ENCODE peak calls at places on chromosomes 13 and 19, in eight cellular contexts. X is activated gamma-delta T cell treated with Interleukin-2 at 50 U/mL for 16 hours, W is GM19239, D is WTC11, L is NCI-H2029, V is NCI-H748 treated with DMSO at 0.1 percent for 48 hours, B is HEK293T, Z is kidney tubule cell. O is an unnamed sample.

GRCh38 chr19:41206926-41207750 is 11.9 kb upstream of the AXL start:
- DNase-seq in X (no peak), W (no peak), D (no peak), L (no peak), V (no peak), B (no peak), Z (no peak), O (no peak)

GRCh38 chr13:38350114-38350617 is 515 bp downstream of the UFM1 start:
- DNase-seq in X (peak), W (no peak), D (peak), L (peak), V (peak), B (peak), Z (peak), O (peak)

GRCh38 chr19:16248380-16249023 is 50.8 kb downstream of the AP1M1 start:
- DNase-seq in X (no peak), W (no peak), D (no peak), L (no peak), V (no peak), B (no peak), Z (no peak), O (no peak)

GRCh38 chr13:33676045-33676699 is 141.8 kb upstream of the RFC3 start:
- DNase-seq in X (no peak), W (no peak), D (no peak), L (no peak), V (peak), B (no peak), Z (peak), O (no peak)

GRCh38 chr13:45662122-45662521 is 40.0 kb upstream of the CBY2 start:
- DNase-seq in X (no peak), W (no peak), D (no peak), L (no peak), V (no peak), B (no peak), Z (no peak), O (no peak)

GRCh38 chr19:49533551-49534488 is 6.0 kb downstream of the RCN3 start:
- DNase-seq in X (peak), W (peak), D (peak), L (peak), V (peak), B (peak), Z (peak), O (peak)

GRCh38 chr13:98741741-98742435 is 10.6 kb downstream of the SLC15A1 start:
- DNase-seq in X (no peak), W (no peak), D (no peak), L (no peak), V (no peak), B (no peak), Z (no peak), O (no peak)

GRCh38 chr13:67076378-67076777 is 153.8 kb downstream of the PCDH9 start:
- DNase-seq in X (no peak), W (no peak), D (no peak), L (no peak), V (no peak), B (no peak), Z (peak), O (no peak)

GRCh38 chr19:41575998-41576397 is at the start of gene CEACAM21:
- DNase-seq in X (peak), W (peak), D (no peak), L (no peak), V (no peak), B (no peak), Z (no peak), O (no peak)

GRCh38 chr19:15836345-15836594 is 20.8 kb upstream of the OR10H1 start:
- DNase-seq in X (no peak), W (no peak), D (no peak), L (no peak), V (no peak), B (no peak), Z (no peak), O (no peak)

GRCh38 chr19:9891609-9892373 is 44.5 kb downstream of the OLFM2 start:
- DNase-seq in X (no peak), W (no peak), D (no peak), L (no peak), V (no peak), B (no peak), Z (no peak), O (no peak)

GRCh38 chr19:45899253-45899652 is 3.2 kb downstream of the MYPOP start:
- DNase-seq in X (no peak), W (no peak), D (no peak), L (no peak), V (no peak), B (no peak), Z (no peak), O (no peak)

GRCh38 chr13:99289674-99290337 is 17.4 kb downstream of the GPR183 start:
- DNase-seq in X (peak), W (no peak), D (no peak), L (no peak), V (no peak), B (no peak), Z (no peak), O (no peak)

GRCh38 chr13:46964789-46965527 is 68.1 kb upstream of the HTR2A start:
- DNase-seq in X (no peak), W (no peak), D (no peak), L (no peak), V (no peak), B (no peak), Z (peak), O (no peak)

GRCh38 chr19:39167461-39168257 is 29.1 kb upstream of the NCCRP1 start:
- DNase-seq in X (no peak), W (no peak), D (peak), L (peak), V (no peak), B (no peak), Z (no peak), O (no peak)

GRCh38 chr19:1851581-1852293 is 3.5 kb upstream of the REXO1 start:
- DNase-seq in X (peak), W (no peak), D (no peak), L (no peak), V (no peak), B (no peak), Z (no peak), O (no peak)

GRCh38 chr13:22594041-22594440 is 586.7 kb upstream of the SGCG start:
- DNase-seq in X (no peak), W (no peak), D (no peak), L (no peak), V (no peak), B (no peak), Z (no peak), O (no peak)

GRCh38 chr19:50741179-50741933 is 18.2 kb downstream of the CLEC11A start:
- DNase-seq in X (no peak), W (no peak), D (no peak), L (no peak), V (no peak), B (no peak), Z (no peak), O (no peak)

GRCh38 chr13:77136902-77137420 is 110.0 kb upstream of the FBXL3 start:
- DNase-seq in X (no peak), W (no peak), D (no peak), L (no peak), V (no peak), B (no peak), Z (peak), O (no peak)

GRCh38 chr19:18833849-18834643 is 2.3 kb downstream of the UPF1 start:
- DNase-seq in X (no peak), W (no peak), D (no peak), L (peak), V (peak), B (no peak), Z (peak), O (no peak)

GRCh38 chr13:20988033-20988908 is 73.1 kb downstream of the LATS2 start:
- DNase-seq in X (no peak), W (no peak), D (no peak), L (no peak), V (no peak), B (no peak), Z (no peak), O (no peak)

GRCh38 chr19:55283548-55284393 is at the start of gene BRSK1:
- DNase-seq in X (peak), W (no peak), D (peak), L (no peak), V (peak), B (peak), Z (peak), O (peak)

GRCh38 chr13:54210397-54211050 is 1181.9 kb downstream of the OLFM4 start:
- DNase-seq in X (no peak), W (no peak), D (no peak), L (no peak), V (no peak), B (no peak), Z (peak), O (no peak)

GRCh38 chr13:49063526-49063925 is 87.8 kb downstream of the FNDC3A start:
- DNase-seq in X (no peak), W (no peak), D (no peak), L (no peak), V (no peak), B (no peak), Z (peak), O (no peak)

GRCh38 chr13:49368688-49369087 is 75.2 kb downstream of the CAB39L start:
- DNase-seq in X (no peak), W (no peak), D (no peak), L (no peak), V (no peak), B (no peak), Z (no peak), O (no peak)

GRCh38 chr13:32902898-32903297 is 113.3 kb upstream of the KL start:
- DNase-seq in X (no peak), W (no peak), D (peak), L (no peak), V (no peak), B (no peak), Z (peak), O (no peak)

GRCh38 chr13:24063281-24063851 is 97.2 kb upstream of the SPATA13 start:
- DNase-seq in X (no peak), W (no peak), D (no peak), L (peak), V (no peak), B (no peak), Z (no peak), O (no peak)

GRCh38 chr13:69912576-69913074 is 195.0 kb upstream of the ATXN8OS start:
- DNase-seq in X (no peak), W (no peak), D (no peak), L (no peak), V (no peak), B (no peak), Z (no peak), O (no peak)

GRCh38 chr13:79973533-79973963 is 367.4 kb downstream of the SPRY2 start:
- DNase-seq in X (no peak), W (peak), D (no peak), L (no peak), V (no peak), B (peak), Z (no peak), O (no peak)

GRCh38 chr13:80901111-80902014 is 560.4 kb upstream of the SPRY2 start:
- DNase-seq in X (no peak), W (no peak), D (no peak), L (no peak), V (no peak), B (no peak), Z (no peak), O (no peak)

GRCh38 chr19:10518444-10519361 is 1.5 kb upstream of the S1PR5 start:
- DNase-seq in X (peak), W (no peak), D (peak), L (no peak), V (no peak), B (no peak), Z (no peak), O (peak)

GRCh38 chr13:40130871-40131636 is 475.6 kb downstream of the COG6 start:
- DNase-seq in X (no peak), W (no peak), D (no peak), L (no peak), V (no peak), B (no peak), Z (peak), O (no peak)

GRCh38 chr19:56301886-56302620 is 12.6 kb downstream of the ZSCAN5A start:
- DNase-seq in X (no peak), W (no peak), D (no peak), L (no peak), V (no peak), B (no peak), Z (no peak), O (no peak)

GRCh38 chr13:49140910-49141611 is 79.1 kb upstream of the MLNR start:
- DNase-seq in X (no peak), W (no peak), D (no peak), L (no peak), V (no peak), B (no peak), Z (peak), O (no peak)

GRCh38 chr13:30421093-30422055 is 919 bp upstream of the UBE2L5 start:
- DNase-seq in X (peak), W (peak), D (peak), L (peak), V (peak), B (peak), Z (peak), O (peak)

GRCh38 chr19:35109395-35110112 is 6.1 kb upstream of the FXYD3 start:
- DNase-seq in X (no peak), W (no peak), D (no peak), L (no peak), V (no peak), B (no peak), Z (no peak), O (peak)

O was measured in nephron progenitor cell.